ENCODE peak calls at places on chromosome 1, in nine cellular contexts. One of them, this sample, is unnamed.

GRCh38 chr1:59898927-59899326 is 27.6 kb downstream of the CYP2J2 start:
- DNase-seq in fibroblast of pulmonary artery: peak; percentile 33
- DNase-seq in upper lobe of left lung: no peak
- DNase-seq in A549: no peak
- DNase-seq in head of caudate nucleus: no peak
- DNase-seq in mucosa of gallbladder: no peak
- DNase-seq in A673: no peak
- DNase-seq in HAP-1: no peak
- DNase-seq in astrocyte of the spinal cord: no peak
- DNase-seq in this sample: peak; percentile 8

GRCh38 chr1:31699341-31699891 is 4.4 kb downstream of the COL16A1 start:
- DNase-seq in HAP-1: no peak
- DNase-seq in astrocyte of the spinal cord: no peak
- DNase-seq in fibroblast of pulmonary artery: no peak
- DNase-seq in head of caudate nucleus: no peak
- DNase-seq in A549: no peak
- DNase-seq in A673: no peak
- DNase-seq in mucosa of gallbladder: no peak
- DNase-seq in upper lobe of left lung: no peak
- DNase-seq in this sample: no peak

GRCh38 chr1:153174624-153175023 is 23.9 kb upstream of the SPRR2G start:
- DNase-seq in HAP-1: no peak
- DNase-seq in A549: no peak
- DNase-seq in head of caudate nucleus: no peak
- DNase-seq in mucosa of gallbladder: no peak
- DNase-seq in astrocyte of the spinal cord: no peak
- DNase-seq in A673: no peak
- DNase-seq in fibroblast of pulmonary artery: no peak
- DNase-seq in upper lobe of left lung: no peak
- DNase-seq in this sample: no peak

GRCh38 chr1:27887215-27888035 is 15.1 kb downstream of the THEMIS2 start:
- DNase-seq in A549: no peak
- DNase-seq in upper lobe of left lung: peak; percentile 58
- DNase-seq in astrocyte of the spinal cord: no peak
- DNase-seq in head of caudate nucleus: no peak
- DNase-seq in HAP-1: no peak
- DNase-seq in fibroblast of pulmonary artery: no peak
- DNase-seq in mucosa of gallbladder: no peak
- DNase-seq in A673: no peak
- DNase-seq in this sample: no peak

GRCh38 chr1:177466286-177466685 is 295.5 kb downstream of the BRINP2 start:
- DNase-seq in upper lobe of left lung: no peak
- DNase-seq in fibroblast of pulmonary artery: no peak
- DNase-seq in astrocyte of the spinal cord: no peak
- DNase-seq in head of caudate nucleus: no peak
- DNase-seq in A673: no peak
- DNase-seq in A549: no peak
- DNase-seq in HAP-1: no peak
- DNase-seq in mucosa of gallbladder: no peak
- DNase-seq in this sample: no peak

GRCh38 chr1:18951818-18952391 is 4.6 kb downstream of the IFFO2 start:
- DNase-seq in A549: no peak
- DNase-seq in astrocyte of the spinal cord: no peak
- DNase-seq in head of caudate nucleus: no peak
- DNase-seq in fibroblast of pulmonary artery: peak; percentile 42
- DNase-seq in mucosa of gallbladder: no peak
- DNase-seq in HAP-1: no peak
- DNase-seq in upper lobe of left lung: peak; percentile 46
- DNase-seq in A673: no peak
- DNase-seq in this sample: no peak

GRCh38 chr1:7810395-7810794 is 26.3 kb downstream of the PER3 start:
- DNase-seq in upper lobe of left lung: peak; percentile 31
- DNase-seq in astrocyte of the spinal cord: peak; percentile 90
- DNase-seq in A549: no peak
- DNase-seq in head of caudate nucleus: no peak
- DNase-seq in fibroblast of pulmonary artery: peak; percentile 82
- DNase-seq in HAP-1: no peak
- DNase-seq in mucosa of gallbladder: no peak
- DNase-seq in A673: peak; percentile 29
- DNase-seq in this sample: peak; percentile 1

GRCh38 chr1:115453666-115454065 is 115.6 kb upstream of the NGF start:
- DNase-seq in HAP-1: no peak
- DNase-seq in A673: no peak
- DNase-seq in astrocyte of the spinal cord: no peak
- DNase-seq in head of caudate nucleus: no peak
- DNase-seq in fibroblast of pulmonary artery: peak; percentile 34
- DNase-seq in mucosa of gallbladder: no peak
- DNase-seq in A549: no peak
- DNase-seq in upper lobe of left lung: no peak
- DNase-seq in this sample: no peak

GRCh38 chr1:11131816-11132215 is 32.1 kb upstream of the EXOSC10 start:
- DNase-seq in upper lobe of left lung: no peak
- DNase-seq in A549: no peak
- DNase-seq in mucosa of gallbladder: no peak
- DNase-seq in HAP-1: no peak
- DNase-seq in fibroblast of pulmonary artery: no peak
- DNase-seq in astrocyte of the spinal cord: no peak
- DNase-seq in A673: no peak
- DNase-seq in head of caudate nucleus: no peak
- DNase-seq in this sample: no peak

GRCh38 chr1:98176414-98176813 is 255.6 kb upstream of the DPYD start:
- DNase-seq in HAP-1: no peak
- DNase-seq in mucosa of gallbladder: no peak
- DNase-seq in fibroblast of pulmonary artery: no peak
- DNase-seq in A673: no peak
- DNase-seq in head of caudate nucleus: no peak
- DNase-seq in astrocyte of the spinal cord: no peak
- DNase-seq in upper lobe of left lung: no peak
- DNase-seq in A549: no peak
- DNase-seq in this sample: no peak

GRCh38 chr1:53516181-53516580 is 57.0 kb downstream of the DMRTB1 start:
- DNase-seq in mucosa of gallbladder: no peak
- DNase-seq in A549: no peak
- DNase-seq in A673: no peak
- DNase-seq in HAP-1: no peak
- DNase-seq in upper lobe of left lung: no peak
- DNase-seq in fibroblast of pulmonary artery: no peak
- DNase-seq in head of caudate nucleus: no peak
- DNase-seq in astrocyte of the spinal cord: no peak
- DNase-seq in this sample: no peak

GRCh38 chr1:2545754-2546514 is 10.2 kb upstream of the TNFRSF14 start:
- DNase-seq in HAP-1: peak; percentile 96
- DNase-seq in upper lobe of left lung: peak; percentile 97
- DNase-seq in fibroblast of pulmonary artery: peak; percentile 59
- DNase-seq in mucosa of gallbladder: peak; percentile 92
- DNase-seq in astrocyte of the spinal cord: peak; percentile 67
- DNase-seq in head of caudate nucleus: peak; percentile 79
- DNase-seq in A673: peak; percentile 91
- DNase-seq in A549: peak; percentile 88
- DNase-seq in this sample: peak; percentile 28

GRCh38 chr1:7375329-7375728 is 395.8 kb upstream of the VAMP3 start:
- DNase-seq in fibroblast of pulmonary artery: no peak
- DNase-seq in A673: no peak
- DNase-seq in A549: no peak
- DNase-seq in head of caudate nucleus: no peak
- DNase-seq in upper lobe of left lung: peak; percentile 17
- DNase-seq in HAP-1: no peak
- DNase-seq in mucosa of gallbladder: no peak
- DNase-seq in astrocyte of the spinal cord: no peak
- DNase-seq in this sample: no peak

GRCh38 chr1:43034195-43034658 is 75.6 kb upstream of the SLC2A1 start:
- DNase-seq in astrocyte of the spinal cord: no peak
- DNase-seq in mucosa of gallbladder: peak; percentile 39
- DNase-seq in fibroblast of pulmonary artery: no peak
- DNase-seq in A549: no peak
- DNase-seq in A673: no peak
- DNase-seq in HAP-1: no peak
- DNase-seq in upper lobe of left lung: no peak
- DNase-seq in head of caudate nucleus: no peak
- DNase-seq in this sample: peak; percentile 12

GRCh38 chr1:29991025-29991424 is 732.4 kb downstream of the MATN1 start:
- DNase-seq in fibroblast of pulmonary artery: no peak
- DNase-seq in head of caudate nucleus: no peak
- DNase-seq in A549: no peak
- DNase-seq in astrocyte of the spinal cord: no peak
- DNase-seq in HAP-1: no peak
- DNase-seq in A673: no peak
- DNase-seq in mucosa of gallbladder: peak; percentile 56
- DNase-seq in upper lobe of left lung: peak; percentile 39
- DNase-seq in this sample: no peak